ENCODE peak calls at places on chromosomes 12 and 14, in eight cellular contexts. J is GM12891, Q is ovary, T is sigmoid colon, G is A549, Z is esophagus squamous epithelium, K is lower leg skin, P is transverse colon. D is an unnamed sample.

GRCh38 chr12:103571286-103571685 is 15.8 kb upstream of the STAB2 start:
- DNase-seq in T (no peak), G (no peak), J (no peak), K (no peak), P (peak; percentile 34), Z (no peak), Q (no peak), D (no peak)

GRCh38 chr12:106791531-106791930 is 17.0 kb downstream of the RIC8B start:
- DNase-seq in K (no peak), J (no peak), Z (no peak), G (no peak), Q (no peak), T (no peak), P (no peak), D (no peak)

GRCh38 chr12:32270818-32271710 is 128.3 kb upstream of the FGD4 start:
- DNase-seq in T (no peak), P (no peak), G (peak; percentile 78), Z (no peak), Q (no peak), K (no peak), J (no peak), D (no peak)

GRCh38 chr14:105980224-105980623 is 453.8 kb downstream of the TMEM121 start:
- DNase-seq in Z (no peak), J (no peak), K (no peak), T (no peak), P (no peak), G (no peak), Q (no peak), D (no peak)

GRCh38 chr14:54207476-54207875 is 189.3 kb upstream of the CDKN3 start:
- DNase-seq in Q (no peak), Z (no peak), T (no peak), J (no peak), P (no peak), K (no peak), G (no peak), D (no peak)

GRCh38 chr14:105061428-105062047 is 3.7 kb downstream of the GPR132 start:
- DNase-seq in Z (no peak), G (no peak), T (peak; percentile 76), Q (no peak), P (peak; percentile 62), J (peak; percentile 56), K (no peak), D (no peak)

GRCh38 chr14:65840118-65840751 is 427.7 kb downstream of the FUT8 start:
- DNase-seq in Z (no peak), G (no peak), J (no peak), P (no peak), Q (no peak), K (no peak), T (no peak), D (no peak)

GRCh38 chr12:131692431-131692830 is 18.5 kb upstream of the SFSWAP start:
- DNase-seq in P (no peak), K (no peak), Z (no peak), Q (no peak), J (no peak), G (no peak), T (no peak), D (no peak)

GRCh38 chr12:3241621-3242020 is 164.4 kb downstream of the TSPAN9 start:
- DNase-seq in P (no peak), K (no peak), G (no peak), Z (no peak), T (no peak), Q (no peak), J (no peak), D (no peak)

GRCh38 chr12:69840727-69841126 is 15.7 kb downstream of the MYRFL start:
- DNase-seq in G (no peak), J (no peak), K (no peak), P (no peak), T (no peak), Q (no peak), Z (no peak), D (no peak)

GRCh38 chr12:31876568-31877424 is 82.4 kb upstream of the RESF1 start:
- DNase-seq in G (no peak), P (no peak), Q (no peak), J (no peak), T (no peak), Z (no peak), K (peak; percentile 26), D (no peak)

GRCh38 chr12:14931359-14931758 is 7.0 kb downstream of the ERP27 start:
- DNase-seq in Z (no peak), P (no peak), J (no peak), Q (no peak), T (no peak), G (no peak), K (no peak), D (no peak)

GRCh38 chr14:100065942-100066574 is 836 bp downstream of the EVL start:
- DNase-seq in K (no peak), J (no peak), P (peak; percentile 66), Z (no peak), G (no peak), T (no peak), Q (no peak), D (no peak)

GRCh38 chr14:72543325-72543724 is 350.6 kb downstream of the DPF3 start:
- DNase-seq in T (no peak), G (no peak), P (no peak), J (no peak), Z (no peak), K (no peak), Q (no peak), D (no peak)

GRCh38 chr14:105748204-105748578 is 221.8 kb downstream of the TMEM121 start:
- DNase-seq in P (no peak), G (peak; percentile 22), Q (no peak), K (no peak), T (no peak), J (peak; percentile 52), Z (no peak), D (peak; percentile 51)

DNA sequence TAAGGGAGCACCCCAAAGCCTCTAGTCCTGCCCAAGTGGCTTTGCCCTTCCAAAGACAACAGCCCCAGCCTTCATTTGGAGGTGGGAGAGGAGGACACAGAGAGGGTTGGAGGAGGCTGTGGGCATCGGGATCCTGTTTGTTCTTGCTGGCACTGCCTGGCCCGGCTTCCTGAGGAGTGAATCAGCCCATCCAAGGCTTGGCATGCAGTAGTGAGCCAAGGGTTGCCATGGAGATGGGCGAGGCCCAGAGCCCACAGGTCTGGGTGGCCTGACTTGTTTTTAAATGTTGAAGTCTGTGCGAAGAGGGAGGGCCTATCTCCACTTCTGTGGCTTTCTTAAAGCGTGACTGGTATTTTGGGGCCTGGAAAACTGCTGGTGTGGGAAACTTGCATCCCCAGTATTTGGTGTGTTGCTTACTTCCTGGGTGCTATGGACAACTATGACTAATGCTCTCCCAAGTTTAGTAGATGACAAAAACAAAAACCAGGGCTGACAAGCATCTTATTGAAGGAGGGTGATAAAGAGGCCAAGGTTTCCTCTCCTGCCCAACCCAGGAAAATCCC is 15.8 kb downstream of the CD9 start:
- DNase-seq in J (no peak), P (peak; percentile 88), T (peak; percentile 96), G (peak; percentile 96), Q (peak; percentile 51), K (peak; percentile 93), Z (no peak), D (peak; percentile 95)
- TF ChIP-seq POLR2A in J (no peak), P (peak; percentile 31), T (no peak), G (no peak), Q (no peak), K (no peak), Z (peak; percentile 56), D (peak; percentile 17)

GRCh38 chr12:87283111-87283510 is 746.1 kb downstream of the C12orf50 start:
- DNase-seq in T (no peak), G (no peak), K (no peak), P (no peak), J (no peak), Z (no peak), Q (no peak), D (no peak)
- TF ChIP-seq POLR2A in T (no peak), G (no peak), K (no peak), P (no peak), J (no peak), Z (no peak), Q (no peak), D (no peak)

GRCh38 chr12:89514751-89515150 is 9.8 kb downstream of the GALNT4 start:
- DNase-seq in Z (no peak), T (no peak), K (no peak), Q (no peak), P (no peak), G (no peak), J (no peak), D (no peak)

GRCh38 chr12:89521348-89522238 is 3.0 kb downstream of the GALNT4 start:
- DNase-seq in G (peak; percentile 32), Q (no peak), Z (no peak), T (no peak), P (no peak), J (no peak), K (no peak), D (no peak)

GRCh38 chr12:89513544-89513943 is 11.1 kb downstream of the GALNT4 start:
- DNase-seq in Z (no peak), G (no peak), Q (no peak), J (no peak), K (no peak), P (no peak), T (no peak), D (no peak)

GRCh38 chr12:89516633-89517032 is 8.0 kb downstream of the GALNT4 start:
- DNase-seq in K (no peak), J (no peak), T (no peak), P (no peak), G (no peak), Q (no peak), Z (no peak), D (no peak)

DNA sequence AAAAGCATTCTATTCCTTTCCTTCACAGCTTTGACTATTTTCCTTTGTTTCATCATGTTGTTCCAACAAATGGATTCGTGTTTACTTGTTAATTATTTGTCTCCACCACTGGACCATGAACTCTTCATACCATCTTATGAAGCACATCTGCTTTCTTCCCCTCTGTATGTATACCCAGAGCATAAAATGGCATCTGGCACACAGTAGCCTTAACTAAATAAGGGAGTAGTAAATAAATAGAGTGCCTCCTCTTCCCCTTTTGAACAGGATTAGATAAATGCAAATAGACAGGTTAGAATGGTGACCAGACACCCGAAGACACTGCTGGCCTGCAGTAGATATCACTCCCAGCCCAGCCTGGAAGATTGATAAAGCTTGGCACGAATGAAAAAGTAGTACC is 6.9 kb downstream of the GALNT4 start:
- DNase-seq in G (no peak), Z (no peak), J (no peak), Q (no peak), T (no peak), K (no peak), P (no peak), D (no peak)
- TF ChIP-seq POLR2A in G (no peak), Z (no peak), J (no peak), Q (no peak), T (no peak), K (no peak), P (no peak), D (no peak)

DNA sequence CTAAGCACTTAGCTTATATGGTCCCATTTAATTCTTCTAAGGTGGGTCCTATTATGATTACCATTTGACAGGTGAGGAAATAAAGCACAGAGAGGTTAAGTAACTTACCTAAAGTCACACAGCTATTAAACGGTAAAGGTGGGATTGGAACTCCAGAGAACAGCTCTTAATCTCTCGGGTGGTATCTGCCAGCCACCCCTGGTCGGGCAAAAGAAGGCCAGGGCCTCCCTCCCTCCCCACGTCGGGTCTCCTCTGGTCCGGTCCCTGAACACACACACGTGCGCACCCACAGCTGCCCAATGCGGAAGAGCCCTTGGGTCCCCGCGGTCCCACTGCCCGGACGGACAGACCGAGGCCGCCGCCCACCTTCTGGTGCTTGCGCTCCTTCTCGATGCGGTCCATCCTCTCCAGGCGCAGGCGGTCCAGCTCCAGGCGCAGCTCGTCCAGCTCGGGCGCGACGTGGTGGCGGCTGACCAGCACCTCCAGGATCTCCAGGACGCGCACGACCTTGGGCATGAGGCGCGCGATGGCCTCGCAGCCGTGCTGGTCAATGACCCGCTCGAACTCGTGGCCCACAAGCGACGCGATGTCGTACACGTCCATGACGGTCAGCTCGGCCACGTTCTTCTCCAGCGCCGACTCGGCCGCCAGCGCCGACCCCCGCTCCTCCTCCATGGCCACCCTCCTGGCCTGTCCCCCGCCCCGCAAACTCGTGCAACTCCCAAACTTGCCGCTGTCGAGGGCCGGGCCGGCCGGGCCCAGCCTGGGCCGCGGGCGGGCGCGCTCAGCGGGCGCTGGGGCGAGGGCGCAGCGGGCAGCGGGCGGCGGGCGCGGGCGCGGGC is 490 bp downstream of the RILPL1 start:
- DNase-seq in P (peak; percentile 30), K (no peak), Q (peak; percentile 70), Z (no peak), T (peak; percentile 75), J (peak; percentile 34), G (peak; percentile 67), D (peak; percentile 40)
- TF ChIP-seq POLR2A in P (no peak), K (no peak), Q (no peak), Z (no peak), T (no peak), J (no peak), G (no peak), D (peak; percentile 35)